ENCODE peak calls at places on chromosomes 12 and 14, in eight cellular contexts. D is neural progenitor cell, X is heart right ventricle, P is HL-60, B is left lung, Y is breast epithelium, T is WERI-Rb-1, O is psoas muscle. Q is an unnamed sample.

GRCh38 chr12:39294712-39295111 is 148.2 kb downstream of the KIF21A start:
- DNase-seq in X (no peak), T (peak; percentile 44), B (no peak), P (no peak), D (no peak), O (no peak), Y (no peak), Q (no peak)

GRCh38 chr12:72986963-72987362 is 714.8 kb downstream of the TRHDE start:
- DNase-seq in B (no peak), Y (no peak), P (no peak), O (no peak), T (no peak), X (no peak), D (no peak), Q (no peak)

GRCh38 chr14:58455593-58456265 is 28.2 kb downstream of the KIAA0586 start:
- DNase-seq in D (no peak), T (no peak), X (no peak), Y (no peak), B (no peak), P (no peak), O (no peak), Q (no peak)

GRCh38 chr12:42372154-42372791 is 46.3 kb downstream of the PPHLN1 start:
- DNase-seq in D (peak; percentile 73), P (peak; percentile 21), Y (no peak), B (no peak), X (no peak), O (no peak), T (peak; percentile 30), Q (no peak)

GRCh38 chr12:21614510-21614909 is 9.9 kb upstream of the GYS2 start:
- DNase-seq in P (no peak), B (no peak), Y (no peak), X (no peak), D (no peak), O (no peak), T (no peak), Q (no peak)

GRCh38 chr14:103385994-103386491 is 828 bp downstream of the MARK3 start:
- DNase-seq in T (peak; percentile 44), B (peak; percentile 47), P (no peak), O (peak; percentile 63), D (peak; percentile 58), Y (no peak), X (peak; percentile 24), Q (no peak)

GRCh38 chr14:70567791-70568190 is 32.7 kb downstream of the MED6 start:
- DNase-seq in P (no peak), B (no peak), D (peak; percentile 58), X (no peak), Y (no peak), O (no peak), T (peak; percentile 59), Q (no peak)

GRCh38 chr12:89948266-89949175 is 239.9 kb upstream of the ATP2B1 start:
- DNase-seq in O (no peak), P (no peak), D (no peak), B (no peak), T (no peak), X (no peak), Y (no peak), Q (no peak)

GRCh38 chr12:51959211-51959610 is 7.7 kb downstream of the ACVR1B start:
- DNase-seq in B (no peak), X (no peak), O (peak; percentile 59), D (no peak), T (no peak), P (no peak), Y (no peak), Q (no peak)

GRCh38 chr14:29442720-29443119 is 484.9 kb downstream of the PRKD1 start:
- DNase-seq in O (no peak), Y (no peak), P (no peak), B (no peak), D (no peak), X (no peak), T (no peak), Q (no peak)

GRCh38 chr12:131673519-131674265 is 37.2 kb upstream of the SFSWAP start:
- DNase-seq in Y (no peak), D (no peak), P (no peak), T (no peak), O (no peak), B (no peak), X (no peak), Q (no peak)

GRCh38 chr14:94598816-94599655 is 13.2 kb upstream of the SERPINA3 start:
- DNase-seq in Y (peak; percentile 96), O (peak; percentile 81), P (no peak), B (peak; percentile 63), D (peak; percentile 21), T (no peak), X (peak; percentile 40), Q (peak; percentile 43)

GRCh38 chr14:77151918-77152588 is 10.5 kb upstream of the ZDHHC22 start:
- DNase-seq in T (no peak), P (no peak), Y (no peak), O (no peak), B (no peak), D (no peak), X (no peak), Q (no peak)

GRCh38 chr12:40953076-40953475 is 235.0 kb upstream of the PDZRN4 start:
- DNase-seq in T (no peak), B (no peak), D (no peak), Y (no peak), O (no peak), X (no peak), P (no peak), Q (no peak)

GRCh38 chr14:24903337-24903736 is 146.6 kb downstream of the STXBP6 start:
- DNase-seq in T (no peak), P (no peak), D (no peak), B (no peak), O (no peak), Y (no peak), X (no peak), Q (no peak)

GRCh38 chr14:60648934-60649814 is at the start of gene SIX1:
- DNase-seq in B (peak; percentile 65), Y (no peak), T (peak; percentile 85), O (peak; percentile 92), D (peak; percentile 96), P (peak; percentile 28), X (peak; percentile 59), Q (no peak)

GRCh38 chr12:47995976-47996375 is 8.3 kb downstream of the COL2A1 start:
- DNase-seq in Y (no peak), B (no peak), O (no peak), X (no peak), D (no peak), T (no peak), P (no peak), Q (no peak)

GRCh38 chr12:92987362-92987761 is 58.3 kb upstream of the EEA1 start:
- DNase-seq in D (peak; percentile 74), O (no peak), X (no peak), Y (no peak), P (peak; percentile 63), B (no peak), T (peak; percentile 15), Q (no peak)

GRCh38 chr12:6829532-6830220 is 1.5 kb downstream of the P3H3 start:
- DNase-seq in Y (no peak), T (peak; percentile 71), D (peak; percentile 65), B (no peak), P (no peak), O (no peak), X (no peak), Q (no peak)
- TF ChIP-seq CTCF in Y (no peak), T (peak; percentile 18), D (peak; percentile 41), B (no peak), P (no peak), O (no peak), X (no peak), Q (no peak)

GRCh38 chr12:112807452-112807851 is 15.9 kb downstream of the RPH3A start:
- DNase-seq in D (no peak), O (no peak), X (no peak), Y (no peak), B (no peak), T (no peak), P (no peak), Q (no peak)

GRCh38 chr12:112801055-112801454 is 9.5 kb downstream of the RPH3A start:
- DNase-seq in O (no peak), Y (no peak), D (no peak), P (no peak), T (no peak), B (no peak), X (no peak), Q (no peak)

GRCh38 chr12:112800183-112800582 is 8.6 kb downstream of the RPH3A start:
- DNase-seq in T (no peak), Y (no peak), P (no peak), B (no peak), O (no peak), X (no peak), D (no peak), Q (no peak)

GRCh38 chr12:112806721-112807120 is 15.2 kb downstream of the RPH3A start:
- DNase-seq in X (no peak), Y (no peak), T (no peak), O (no peak), B (no peak), P (no peak), D (no peak), Q (no peak)

DNA sequence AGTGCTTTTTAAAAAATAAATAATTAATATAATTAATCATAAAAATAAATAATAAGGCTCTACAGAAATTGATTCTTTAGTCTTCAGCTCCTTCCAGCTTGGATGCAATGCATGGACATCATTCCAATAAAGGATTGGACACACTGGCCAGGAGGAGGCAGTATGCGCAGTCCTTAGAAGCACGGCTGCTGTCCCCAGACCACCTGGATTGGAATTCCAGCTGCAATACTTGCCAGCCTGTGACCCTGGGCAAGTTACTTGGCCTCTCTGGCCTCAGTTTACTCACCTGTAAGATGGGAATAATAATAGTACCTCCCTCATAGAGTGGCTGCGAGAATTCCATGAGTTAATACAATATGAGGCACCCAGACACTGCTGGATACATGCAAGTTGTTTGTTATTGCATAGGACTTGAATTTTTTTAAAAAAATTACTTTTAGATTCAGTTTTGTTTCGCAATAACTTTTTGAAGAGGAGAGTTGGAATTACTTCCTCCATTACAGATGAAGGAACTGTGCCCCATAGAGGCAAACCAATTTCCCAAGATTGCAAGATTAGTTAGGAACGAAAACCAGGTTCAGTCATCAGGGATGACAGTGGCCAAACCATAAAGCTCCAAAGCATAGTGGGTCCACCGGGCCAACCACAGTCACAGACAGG is 12.2 kb downstream of the RPH3A start:
- DNase-seq in Y (no peak), O (no peak), B (no peak), X (no peak), D (no peak), T (no peak), P (no peak), Q (no peak)
- TF ChIP-seq CTCF in Y (no peak), O (no peak), B (no peak), X (no peak), D (peak; percentile 17), T (peak; percentile 4), P (no peak), Q (no peak)

DNA sequence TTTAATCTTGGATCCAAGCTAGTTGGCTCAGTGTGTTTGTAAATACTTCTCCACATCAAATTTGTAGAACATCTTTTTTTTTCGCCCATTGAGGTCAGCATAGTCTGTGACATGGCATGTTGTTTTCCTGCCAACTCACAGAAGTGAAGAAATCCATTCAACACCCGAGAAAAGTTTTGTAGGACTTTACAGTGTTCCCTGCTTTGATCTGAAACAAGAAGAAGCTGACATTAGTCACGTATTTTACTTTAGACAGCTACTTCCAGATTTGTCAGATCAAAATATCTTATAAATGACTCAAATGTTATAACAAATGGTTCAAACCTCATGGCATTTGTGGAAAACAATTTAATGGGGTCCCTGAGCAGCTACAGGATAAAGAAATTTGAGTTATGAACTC is 438.7 kb downstream of the EGLN3 start:
- DNase-seq in T (no peak), D (no peak), Y (no peak), X (no peak), O (no peak), P (no peak), B (no peak), Q (no peak)
- TF ChIP-seq CTCF in T (no peak), D (no peak), Y (no peak), X (no peak), O (no peak), P (no peak), B (no peak), Q (no peak)

GRCh38 chr14:104827173-104828055 is 26.5 kb downstream of the ZBTB42 start:
- DNase-seq in D (peak; percentile 90), O (no peak), X (no peak), Y (no peak), P (no peak), B (no peak), T (peak; percentile 93), Q (no peak)
- TF ChIP-seq CTCF in D (peak; percentile 73), O (peak; percentile 23), X (peak; percentile 43), Y (peak; percentile 18), P (peak; percentile 28), B (peak; percentile 46), T (peak; percentile 76), Q (no peak)

Q was measured in omental fat pad.